ENCODE peak calls at places on chromosomes 11 and 22, in eight cellular contexts. E is body of pancreas, I is aorta, T is Peyer's patch, R is esophagus muscularis mucosa, A is sigmoid colon, C is brain microvascular endothelial cell, B is breast epithelium. H is an unnamed sample.
A peak's percentile ranks its signal among the peaks of the same experiment; 100 is the strongest.

GRCh38 chr11:7690648-7691047 is 15.6 kb downstream of the OVCH2 start:
- DNase-seq in B (no peak), E (peak; percentile 19), I (no peak), A (no peak), C (no peak), T (no peak), R (no peak), H (no peak)

GRCh38 chr11:89293966-89294679 is 116.4 kb downstream of the TYR start:
- DNase-seq in E (peak; percentile 26), T (peak; percentile 41), B (no peak), R (no peak), C (peak; percentile 5), A (peak; percentile 53), I (peak; percentile 17), H (no peak)

GRCh38 chr11:116887909-116888556 is 50.6 kb upstream of the APOA1 start:
- DNase-seq in I (no peak), A (no peak), E (no peak), B (no peak), C (peak; percentile 44), R (no peak), T (no peak), H (peak; percentile 65)

GRCh38 chr22:35400335-35400680 is 368 bp downstream of the MCM5 start:
- DNase-seq in T (no peak), E (no peak), I (no peak), B (no peak), R (no peak), A (no peak), C (no peak), H (no peak)

GRCh38 chr11:119593346-119593745 is 135.7 kb downstream of the NECTIN1 start:
- DNase-seq in E (no peak), I (no peak), T (no peak), B (no peak), R (no peak), A (no peak), C (no peak), H (no peak)

GRCh38 chr22:38180841-38181452 is 683 bp downstream of the PLA2G6 start:
- DNase-seq in B (no peak), E (peak; percentile 63), R (no peak), T (peak; percentile 70), I (peak; percentile 82), A (no peak), C (no peak), H (peak; percentile 58)

GRCh38 chr11:134069426-134069921 is 602 bp downstream of the JAM3 start:
- DNase-seq in I (no peak), T (peak; percentile 46), R (peak; percentile 88), E (no peak), B (no peak), C (peak; percentile 9), A (no peak), H (peak; percentile 64)

GRCh38 chr11:62394825-62395538 is 23.9 kb upstream of the SCGB1A1 start:
- DNase-seq in B (peak; percentile 75), R (no peak), I (peak; percentile 91), A (peak; percentile 94), E (peak; percentile 82), C (peak; percentile 73), T (peak; percentile 84), H (peak; percentile 63)

GRCh38 chr11:39304586-39304985 is 2154.9 kb downstream of the LRRC4C start:
- DNase-seq in T (no peak), R (no peak), C (no peak), I (no peak), E (no peak), A (no peak), B (no peak), H (no peak)

GRCh38 chr11:31810779-31811647 is at the start of gene PAX6:
- DNase-seq in T (no peak), B (peak; percentile 50), R (no peak), A (peak; percentile 60), I (peak; percentile 69), E (peak; percentile 60), C (peak; percentile 9), H (peak; percentile 79)

GRCh38 chr11:118462178-118462577 is 25.9 kb downstream of the KMT2A start:
- DNase-seq in R (no peak), E (no peak), T (no peak), A (no peak), C (no peak), B (no peak), I (no peak), H (no peak)

GRCh38 chr22:47209077-47209514 is 446.6 kb downstream of the TBC1D22A start:
- DNase-seq in I (no peak), A (peak; percentile 64), E (no peak), T (no peak), C (no peak), R (peak; percentile 55), B (no peak), H (no peak)

GRCh38 chr22:49403102-49403501 is 424.6 kb downstream of the BRD1 start:
- DNase-seq in A (peak; percentile 28), C (no peak), R (no peak), B (no peak), E (no peak), I (no peak), T (peak; percentile 39), H (no peak)

GRCh38 chr11:15106201-15106965 is 8.3 kb upstream of the INSC start:
- DNase-seq in B (no peak), A (no peak), T (no peak), E (no peak), R (peak; percentile 87), I (no peak), C (peak; percentile 56), H (no peak)

GRCh38 chr11:44868455-44869421 is 81.9 kb downstream of the TP53I11 start:
- DNase-seq in B (no peak), R (no peak), I (no peak), A (peak; percentile 76), E (no peak), T (no peak), C (no peak), H (no peak)

GRCh38 chr11:75268626-75269366 is 28.2 kb downstream of the TPBGL start:
- DNase-seq in R (no peak), T (peak; percentile 43), A (peak; percentile 48), I (peak; percentile 44), E (no peak), B (peak; percentile 46), C (no peak), H (peak; percentile 30)

GRCh38 chr22:31081963-31082605 is 966 bp downstream of the SMTN start:
- DNase-seq in T (no peak), I (no peak), C (peak; percentile 44), B (no peak), A (no peak), R (no peak), E (no peak), H (no peak)

GRCh38 chr11:119626197-119626909 is 102.6 kb downstream of the NECTIN1 start:
- DNase-seq in E (no peak), B (no peak), I (no peak), T (no peak), A (no peak), R (no peak), C (no peak), H (no peak)

GRCh38 chr11:61829806-61830205 is 1.7 kb downstream of the FADS2 start:
- DNase-seq in A (no peak), E (no peak), I (no peak), T (no peak), B (no peak), R (no peak), C (no peak), H (no peak)

GRCh38 chr11:119108151-119108856 is 1.2 kb downstream of the C2CD2L start:
- DNase-seq in B (peak; percentile 80), E (peak; percentile 67), T (peak; percentile 78), R (no peak), I (peak; percentile 50), A (no peak), C (no peak), H (no peak)

GRCh38 chr11:36239636-36240035 is 49.6 kb downstream of the COMMD9 start:
- DNase-seq in A (no peak), E (no peak), T (no peak), I (no peak), B (no peak), C (no peak), R (no peak), H (no peak)

GRCh38 chr11:76140912-76141574 is 65.3 kb downstream of the WNT11 start:
- DNase-seq in C (no peak), I (no peak), T (no peak), E (no peak), A (no peak), B (no peak), R (peak; percentile 31), H (no peak)

GRCh38 chr22:36701941-36702640 is 1.5 kb downstream of the CACNG2 start:
- DNase-seq in A (no peak), I (no peak), E (no peak), R (no peak), B (no peak), T (no peak), C (no peak), H (no peak)

GRCh38 chr22:36702832-36703210 is 731 bp downstream of the CACNG2 start:
- DNase-seq in T (no peak), C (no peak), I (no peak), E (no peak), A (no peak), R (no peak), B (no peak), H (no peak)

DNA sequence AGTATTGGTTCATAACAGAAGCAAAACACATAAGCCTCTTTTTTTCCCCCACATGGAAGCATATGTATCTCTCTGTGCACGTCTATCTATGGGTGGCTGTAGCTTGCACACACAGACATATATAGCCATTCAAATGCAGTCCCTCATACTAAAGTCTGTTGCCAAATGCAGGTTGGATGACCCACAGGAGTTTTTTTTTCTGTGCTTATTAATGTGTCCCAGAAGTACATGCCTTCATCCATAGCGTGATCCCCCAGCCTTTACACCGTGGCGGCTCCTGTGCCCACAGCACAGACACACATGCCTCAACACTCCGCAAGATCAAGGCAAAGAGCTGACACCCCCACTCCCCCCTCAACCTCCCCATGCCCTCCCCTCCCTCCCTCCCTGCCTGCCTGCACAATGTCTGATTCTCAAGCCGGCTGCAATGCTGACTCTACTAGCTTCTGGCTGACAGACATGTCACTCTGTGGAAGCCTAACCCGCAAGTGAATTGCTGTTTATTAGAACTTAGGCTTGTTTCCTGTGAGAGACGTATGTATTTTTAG is 2.3 kb downstream of the CACNG2 start:
- DNase-seq in T (no peak), A (no peak), I (no peak), B (no peak), E (no peak), C (no peak), R (no peak), H (no peak)
- H3K27me3 ChIP-seq in T (no peaks in the 10 kb centered on the region), A (no peaks in the 10 kb centered on the region), I (no peaks in the 10 kb centered on the region), B (peaks cover 69% of the 10 kb centered on the region), E (peaks cover 4% of the 10 kb centered on the region), C (peaks cover 31% of the 10 kb centered on the region), R (peaks cover 15% of the 10 kb centered on the region), H (peaks cover 4% of the 10 kb centered on the region)

GRCh38 chr11:64996710-64997380 is at the start of gene BATF2:
- DNase-seq in E (peak; percentile 95), R (peak; percentile 96), T (peak; percentile 93), C (peak; percentile 57), A (peak; percentile 92), I (peak; percentile 87), B (peak; percentile 57), H (peak; percentile 57)
- H3K4me3 ChIP-seq in E (peak within 1 kb of the TSS; percentile 37), R (peak within 1 kb of the TSS; percentile 52), T (peak within 1 kb of the TSS; percentile 41), C (peak within 1 kb of the TSS; percentile 35), A (peak within 1 kb of the TSS; percentile 31), I (peak within 1 kb of the TSS; percentile 11), B (peak within 1 kb of the TSS; percentile 65), H (peak within 1 kb of the TSS; percentile 45)

GRCh38 chr22:22024440-22024839 is 41.9 kb upstream of the TOP3B start:
- DNase-seq in C (no peak), T (no peak), A (no peak), I (no peak), B (no peak), R (no peak), E (no peak), H (no peak)
- H3K27me3 ChIP-seq in C (no peaks in the 10 kb centered on the region), T (no peaks in the 10 kb centered on the region), A (no peaks in the 10 kb centered on the region), I (no peaks in the 10 kb centered on the region), B (no peaks in the 10 kb centered on the region), R (no peaks in the 10 kb centered on the region), E (no peaks in the 10 kb centered on the region), H (no peaks in the 10 kb centered on the region)

GRCh38 chr11:112176077-112176476 is 765 bp downstream of the BCO2 start:
- DNase-seq in A (no peak), R (no peak), E (no peak), I (no peak), T (no peak), C (no peak), B (no peak), H (no peak)
- H3K4me3 ChIP-seq in A (no peak overlapping the region), R (peak overlapping the region; percentile 45), E (no peak overlapping the region), I (no peak overlapping the region), T (no peak overlapping the region), C (no peak overlapping the region), B (no peak overlapping the region), H (peak overlapping the region; percentile 63)

H was measured in dorsolateral prefrontal cortex.